ENCODE peak calls at places on chromosomes 6 and 20, in nine cellular contexts. Z is NCI-H2081; W is amygdala; H is stimulated activated CD4-positive, alpha-beta T cell treated with anti-CD3 and anti-CD28 coated beads, Interleukin-4, amount 100 ng/mL, for 48 hours; M is activated CD8-positive, alpha-beta memory T cell treated with anti-CD3 and anti-CD28 coated beads, Interleukin-2, amount 50 U/mL, for 48 hours; R is Right ventricle myocardium superior; E is cardiac fibroblast; F is uterus; C is WTC11. Q is an unnamed sample.

GRCh38 chr6:97669191-97669651 is 386.2 kb upstream of the MMS22L start:
- DNase-seq in E (peak), C (peak), F (no peak), R (peak), Z (peak), H (peak), W (peak), M (no peak), Q (peak)

GRCh38 chr6:97069363-97069762 is 144.8 kb downstream of the KLHL32 start:
- DNase-seq in R (no peak), Z (no peak), C (no peak), W (no peak), H (no peak), F (no peak), M (no peak), E (no peak), Q (no peak)

GRCh38 chr20:3101737-3102574 is 17.4 kb upstream of the AVP start:
- DNase-seq in F (no peak), C (no peak), W (no peak), H (peak), Z (no peak), R (no peak), E (no peak), M (peak), Q (no peak)

GRCh38 chr6:26311385-26312095 is 53.5 kb upstream of the BTN3A2 start:
- DNase-seq in W (no peak), F (peak), Z (peak), R (no peak), M (peak), H (no peak), C (peak), E (peak), Q (peak)

GRCh38 chr6:44674226-44675155 is 287.0 kb downstream of the CDC5L start:
- DNase-seq in M (no peak), R (no peak), W (no peak), Z (no peak), C (no peak), E (no peak), F (no peak), H (no peak), Q (no peak)

GRCh38 chr6:25360611-25361010 is 81.4 kb downstream of the CARMIL1 start:
- DNase-seq in W (no peak), E (peak), M (no peak), F (no peak), R (no peak), H (no peak), Z (no peak), C (no peak), Q (no peak)

GRCh38 chr20:45218636-45219035 is 2.5 kb upstream of the SEMG2 start:
- DNase-seq in C (no peak), W (no peak), E (no peak), Z (no peak), M (no peak), H (no peak), F (no peak), R (no peak), Q (no peak)

GRCh38 chr20:31543966-31544598 is 29.8 kb downstream of the HM13 start:
- DNase-seq in F (peak), H (no peak), R (no peak), E (peak), Z (no peak), W (no peak), M (no peak), C (no peak), Q (no peak)

GRCh38 chr6:151497935-151498726 is 4.3 kb downstream of the CCDC170 start:
- DNase-seq in Z (no peak), C (no peak), F (no peak), R (no peak), E (peak), W (no peak), M (no peak), H (no peak), Q (no peak)

GRCh38 chr6:122610690-122611455 is 668 bp downstream of the PKIB start:
- DNase-seq in Z (peak), E (peak), C (peak), H (peak), F (no peak), R (peak), W (no peak), M (peak), Q (peak)

Q was measured in hypothalamus.